ENCODE peak calls at places on chromosomes 2 and 18, in eight cellular contexts. Z, A, T, H, D, B, F and E are unnamed samples.

GRCh38 chr2:202508686-202509085 is 126.1 kb upstream of the FAM117B start:
- DNase-seq in Z (no peak), A (no peak), T (no peak), H (no peak), D (no peak), B (no peak), F (no peak), E (peak)

GRCh38 chr18:51767293-51767692 is 569.8 kb upstream of the MEX3C start:
- DNase-seq in Z (no peak), A (no peak), T (no peak), H (no peak), D (no peak), B (no peak), F (no peak), E (no peak)

GRCh38 chr2:217947341-217948316 is 55.2 kb downstream of the TNS1 start:
- DNase-seq in Z (peak), A (no peak), T (no peak), H (no peak), D (peak), B (no peak), F (peak), E (no peak)

GRCh38 chr2:18662689-18663088 is 73.3 kb upstream of the NT5C1B start:
- DNase-seq in Z (no peak), A (no peak), T (no peak), H (no peak), D (no peak), B (no peak), F (no peak), E (no peak)

GRCh38 chr18:48335829-48336228 is 73.4 kb downstream of the ZBTB7C start:
- DNase-seq in Z (no peak), A (no peak), T (no peak), H (no peak), D (no peak), B (no peak), F (no peak), E (no peak)

GRCh38 chr18:14089781-14090180 is 42.5 kb downstream of the ZNF519 start:
- DNase-seq in Z (no peak), A (no peak), T (no peak), H (no peak), D (no peak), B (no peak), F (no peak), E (peak)

GRCh38 chr2:239291505-239292350 is 109.1 kb downstream of the HDAC4 start:
- DNase-seq in Z (no peak), A (no peak), T (no peak), H (no peak), D (no peak), B (peak), F (no peak), E (no peak)

GRCh38 chr2:71935291-71935848 is 212.3 kb downstream of the CYP26B1 start:
- DNase-seq in Z (no peak), A (peak), T (no peak), H (peak), D (peak), B (peak), F (no peak), E (peak)

GRCh38 chr2:196249860-196250259 is 78.5 kb upstream of the STK17B start:
- DNase-seq in Z (no peak), A (no peak), T (no peak), H (no peak), D (no peak), B (peak), F (no peak), E (peak)

GRCh38 chr2:172965433-172965832 is 110.2 kb upstream of the MAP3K20 start:
- DNase-seq in Z (no peak), A (no peak), T (no peak), H (no peak), D (no peak), B (no peak), F (no peak), E (no peak)

GRCh38 chr2:16266571-16266970 is 326.2 kb downstream of the MYCN start:
- DNase-seq in Z (peak), A (no peak), T (no peak), H (no peak), D (no peak), B (no peak), F (no peak), E (no peak)

GRCh38 chr18:24544141-24544498 is 83.7 kb downstream of the HRH4 start:
- DNase-seq in Z (no peak), A (peak), T (peak), H (no peak), D (no peak), B (no peak), F (no peak), E (peak)

GRCh38 chr18:77127769-77128671 is 4.6 kb downstream of the MBP start:
- DNase-seq in Z (no peak), A (peak), T (peak), H (no peak), D (no peak), B (peak), F (no peak), E (peak)

GRCh38 chr18:54531402-54532065 is 59.5 kb upstream of the DYNAP start:
- DNase-seq in Z (no peak), A (no peak), T (no peak), H (no peak), D (no peak), B (no peak), F (no peak), E (no peak)

GRCh38 chr2:191983186-191983585 is 136.3 kb upstream of the CAVIN2 start:
- DNase-seq in Z (no peak), A (no peak), T (no peak), H (no peak), D (no peak), B (no peak), F (no peak), E (no peak)

DNA sequence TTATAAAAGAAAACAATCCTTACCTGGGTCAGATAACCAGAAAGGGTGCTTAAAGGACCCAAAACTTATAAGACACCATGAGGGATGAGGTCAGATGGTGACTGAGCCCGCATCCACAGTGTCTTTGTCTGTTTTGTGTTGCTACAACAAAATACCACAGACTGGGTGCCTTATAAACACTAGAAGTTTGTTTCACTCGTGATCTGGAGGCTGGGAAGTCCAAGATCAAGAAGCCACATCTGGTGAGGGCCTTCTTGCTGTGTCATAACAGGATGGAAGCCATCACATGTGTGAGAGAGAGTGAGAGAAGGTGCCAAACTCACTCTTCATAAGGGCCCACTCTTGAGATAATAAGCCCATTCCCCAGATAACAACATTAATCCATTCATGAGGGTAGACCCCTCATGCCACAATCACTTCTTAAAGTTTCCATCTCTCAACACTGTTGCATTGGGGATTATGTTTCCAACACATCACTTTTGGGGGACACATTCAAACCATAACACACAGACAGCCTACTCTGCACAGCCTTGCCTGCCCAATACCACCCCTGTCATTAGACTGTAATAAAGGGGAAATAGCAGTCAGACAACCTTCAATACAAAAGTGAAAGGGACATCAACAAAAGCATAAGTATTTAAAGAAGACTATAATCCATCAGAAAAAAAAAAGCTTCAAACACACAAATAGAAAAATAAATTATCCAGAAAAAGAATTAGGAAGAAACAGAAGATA is 249.8 kb downstream of the ANAPC1 start:
- DNase-seq in Z (no peak), A (peak), T (no peak), H (no peak), D (no peak), B (no peak), F (no peak), E (peak)
- H3K4me3 ChIP-seq in Z (no peak), A (no peak), T (no peak), H (no peak), D (no peak), B (no peak), F (no peak), E (no peak)

GRCh38 chr2:205323929-205324328 is 358.4 kb upstream of the NRP2 start:
- DNase-seq in Z (no peak), A (peak), T (no peak), H (no peak), D (no peak), B (no peak), F (no peak), E (no peak)
- TF ChIP-seq CTCF in Z (peak), A (peak), T (peak), H (no peak), D (peak), B (peak), F (no peak), E (peak)

GRCh38 chr2:27752551-27753237 is 18.8 kb upstream of the MRPL33 start:
- DNase-seq in Z (peak), A (no peak), T (no peak), H (peak), D (no peak), B (peak), F (no peak), E (no peak)
- H3K4me3 ChIP-seq in Z (peak), A (no peak), T (no peak), H (no peak), D (no peak), B (no peak), F (no peak), E (no peak)

DNA sequence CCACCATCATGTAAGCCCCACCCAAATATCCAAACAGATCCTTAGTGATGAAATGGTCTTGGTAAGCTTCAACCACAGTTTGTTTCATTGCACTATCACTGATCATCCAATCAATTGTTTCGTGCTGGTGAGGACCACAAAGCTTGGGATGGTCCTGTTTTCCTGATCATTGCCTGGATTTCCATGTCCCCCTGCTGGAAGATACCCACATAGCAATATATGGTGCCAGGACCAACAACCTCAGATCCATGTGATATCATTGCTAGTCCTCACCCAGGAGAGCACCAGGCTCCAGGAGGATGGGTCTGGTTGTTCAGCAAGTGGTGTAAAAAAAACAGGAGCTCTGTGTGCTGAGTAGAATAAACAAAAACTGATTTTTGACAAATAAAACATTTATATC is 206.5 kb upstream of the SH3BP4 start:
- DNase-seq in Z (peak), A (no peak), T (no peak), H (no peak), D (peak), B (no peak), F (no peak), E (no peak)
- TF ChIP-seq CTCF in Z (peak), A (peak), T (no peak), H (no peak), D (peak), B (no peak), F (no peak), E (no peak)

GRCh38 chr2:178111743-178112142 is 494 bp upstream of the RBM45 start:
- DNase-seq in Z (no peak), A (no peak), T (no peak), H (no peak), D (no peak), B (no peak), F (no peak), E (no peak)
- H3K4me3 ChIP-seq in Z (no peak), A (no peak), T (peak), H (no peak), D (no peak), B (no peak), F (no peak), E (peak)

DNA sequence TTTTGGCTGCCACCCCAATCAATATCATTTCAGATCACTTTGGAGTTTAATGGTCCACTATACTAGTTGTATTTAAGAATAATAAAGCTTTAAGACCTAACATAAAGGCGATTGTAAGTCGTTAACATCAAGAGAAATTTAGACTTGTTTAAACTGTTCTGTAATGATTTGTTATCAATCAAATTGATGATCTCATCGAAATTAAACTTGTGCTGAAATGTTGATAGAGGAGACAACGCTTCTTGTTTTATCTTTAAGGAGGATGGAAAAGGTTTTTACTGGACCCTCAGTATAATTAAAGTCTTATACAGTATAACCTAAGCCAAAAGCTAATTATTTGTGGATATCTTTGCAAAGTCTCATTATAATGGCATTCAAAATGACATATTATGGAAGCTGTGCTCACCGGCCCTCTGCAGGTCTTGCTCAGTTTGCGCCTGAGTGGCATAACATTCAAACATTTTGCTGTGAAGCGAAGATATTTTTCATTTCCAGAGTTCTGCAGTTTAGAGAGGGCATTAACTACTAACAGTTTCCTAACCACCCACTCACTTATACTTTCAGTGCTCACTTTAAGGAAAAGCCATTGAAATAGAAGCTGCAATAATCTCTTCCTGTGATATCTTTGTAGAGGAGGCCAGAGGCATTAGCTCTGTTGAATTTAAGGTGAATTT is 1.4 kb upstream of the SERTAD2 start:
- DNase-seq in Z (no peak), A (peak), T (no peak), H (no peak), D (no peak), B (no peak), F (no peak), E (peak)
- TF ChIP-seq CTCF in Z (peak), A (peak), T (peak), H (peak), D (peak), B (peak), F (no peak), E (peak)

GRCh38 chr2:288002-288742 is at the start of gene ALKAL2:
- DNase-seq in Z (no peak), A (peak), T (no peak), H (no peak), D (no peak), B (peak), F (peak), E (no peak)
- H3K4me3 ChIP-seq in Z (no peak), A (peak), T (peak), H (peak), D (peak), B (peak), F (peak), E (no peak)